ENCODE peak calls at places on chromosomes 6 and 20, in six cellular contexts. K is germinal center, F is left kidney, J is HuH-7, L is NCI-H345, I is heart right ventricle. S is an unnamed sample.

GRCh38 chr6:135052939-135053338 is 1.7 kb downstream of the HBS1L start:
- DNase-seq in K (no peak), F (no peak), J (no peak), L (no peak), I (no peak), S (no peak)

GRCh38 chr6:32852844-32853540 is 512 bp downstream of the TAP1 start:
- DNase-seq in K (peak), F (peak), J (peak), L (peak), I (no peak), S (no peak)

GRCh38 chr6:119842191-119842590 is 492.6 kb upstream of the MAN1A1 start:
- DNase-seq in K (no peak), F (no peak), J (no peak), L (no peak), I (no peak), S (no peak)

GRCh38 chr20:44910690-44911262 is 916 bp downstream of the PABPC1L start:
- DNase-seq in K (no peak), F (peak), J (peak), L (peak), I (no peak), S (peak)

GRCh38 chr6:166618866-166619761 is 7.9 kb downstream of the RPS6KA2 start:
- DNase-seq in K (no peak), F (no peak), J (no peak), L (no peak), I (no peak), S (no peak)

GRCh38 chr6:132830236-132830799 is 15.9 kb downstream of the RPS12 start:
- DNase-seq in K (no peak), F (peak), J (peak), L (peak), I (no peak), S (no peak)

GRCh38 chr6:136579800-136580199 is 29.6 kb upstream of the MAP7 start:
- DNase-seq in K (no peak), F (no peak), J (no peak), L (no peak), I (no peak), S (no peak)

GRCh38 chr6:109304284-109305015 is 77.8 kb downstream of the CD164 start:
- DNase-seq in K (peak), F (peak), J (no peak), L (no peak), I (no peak), S (no peak)

GRCh38 chr6:27593861-27594260 is 121.0 kb upstream of the ZNF184 start:
- DNase-seq in K (no peak), F (no peak), J (no peak), L (no peak), I (no peak), S (no peak)

GRCh38 chr20:32528291-32528891 is 56.7 kb downstream of the NOL4L start:
- DNase-seq in K (no peak), F (no peak), J (no peak), L (peak), I (peak), S (no peak)

GRCh38 chr6:147579667-147580066 is 71.2 kb downstream of the SAMD5 start:
- DNase-seq in K (no peak), F (no peak), J (no peak), L (no peak), I (no peak), S (no peak)

GRCh38 chr20:63572788-63573738 is 976 bp downstream of the HELZ2 start:
- DNase-seq in K (no peak), F (no peak), J (peak), L (no peak), I (no peak), S (no peak)

GRCh38 chr6:157714153-157714490 is 108.9 kb upstream of the SNX9 start:
- DNase-seq in K (no peak), F (no peak), J (no peak), L (no peak), I (no peak), S (no peak)

GRCh38 chr20:44211177-44212039 is 837 bp upstream of the OSER1 start:
- DNase-seq in K (no peak), F (peak), J (peak), L (no peak), I (no peak), S (no peak)

GRCh38 chr6:138577151-138577915 is 78.0 kb upstream of the NHSL1 start:
- DNase-seq in K (no peak), F (peak), J (no peak), L (peak), I (no peak), S (no peak)

GRCh38 chr6:89836637-89837222 is 7.0 kb downstream of the CASP8AP2 start:
- DNase-seq in K (no peak), F (no peak), J (no peak), L (no peak), I (no peak), S (peak)

GRCh38 chr6:155100087-155100486 is 105.0 kb downstream of the TIAM2 start:
- DNase-seq in K (no peak), F (no peak), J (no peak), L (peak), I (peak), S (no peak)

GRCh38 chr6:63140682-63141318 is 70.5 kb upstream of the FKBP1C start:
- DNase-seq in K (no peak), F (no peak), J (no peak), L (no peak), I (no peak), S (no peak)

GRCh38 chr6:25389501-25389900 is 110.3 kb downstream of the CARMIL1 start:
- DNase-seq in K (no peak), F (no peak), J (no peak), L (no peak), I (no peak), S (no peak)

GRCh38 chr6:113102761-113103160 is 754.4 kb upstream of the MARCKS start:
- DNase-seq in K (no peak), F (peak), J (no peak), L (no peak), I (no peak), S (no peak)

GRCh38 chr6:2101213-2101612 is 144.2 kb downstream of the GMDS start:
- DNase-seq in K (no peak), F (no peak), J (no peak), L (no peak), I (no peak), S (no peak)

GRCh38 chr6:11650711-11651110 is 113.2 kb downstream of the TMEM170B start:
- DNase-seq in K (no peak), F (no peak), J (no peak), L (no peak), I (no peak), S (no peak)

GRCh38 chr6:111870054-111870750 is 3.0 kb downstream of the FYN start:
- DNase-seq in K (peak), F (no peak), J (peak), L (no peak), I (no peak), S (no peak)

GRCh38 chr20:38426006-38426405 is 9.1 kb downstream of the SNHG17 start:
- DNase-seq in K (no peak), F (no peak), J (no peak), L (no peak), I (no peak), S (no peak)

GRCh38 chr6:43499028-43499815 is 10.9 kb downstream of the LRRC73 start:
- DNase-seq in K (no peak), F (no peak), J (no peak), L (no peak), I (no peak), S (no peak)

S was measured in GM06990.